ENCODE peak calls at places on chromosomes 1 and 21, in nine cellular contexts. T is H4; G is IMR-90; P is CD8-positive, alpha-beta T cell; L is NCI-H226; S is activated T-helper 1 cell treated with Interleukin-2 at 50 U/mL for 16 hours; D is AG09319; C is WTC11; N is HTR-8/SVneo. A is an unnamed sample.

GRCh38 chr1:246930830-246931548 is 759 bp downstream of the AHCTF1 start:
- DNase-seq in L (peak), G (peak), P (peak), S (peak), D (peak), T (peak), N (peak), C (peak), A (peak)

GRCh38 chr1:54962612-54963395 is 17.6 kb upstream of the TMEM61 start:
- DNase-seq in D (no peak), S (no peak), L (no peak), N (no peak), P (no peak), G (no peak), T (no peak), C (no peak), A (no peak)

GRCh38 chr21:15514073-15514946 is 215.5 kb upstream of the USP25 start:
- DNase-seq in C (no peak), G (no peak), N (no peak), T (no peak), P (peak), S (peak), D (no peak), L (no peak), A (no peak)

GRCh38 chr1:7899741-7900140 is 40.9 kb downstream of the TNFRSF9 start:
- DNase-seq in T (peak), P (no peak), C (no peak), G (peak), S (no peak), D (no peak), N (no peak), L (no peak), A (no peak)

GRCh38 chr1:60847855-60848582 is 234.3 kb upstream of the NFIA start:
- DNase-seq in P (no peak), S (no peak), L (no peak), G (no peak), N (no peak), D (no peak), T (no peak), C (no peak), A (no peak)

GRCh38 chr1:8395433-8395866 is 77.5 kb downstream of the SLC45A1 start:
- DNase-seq in L (no peak), D (no peak), S (no peak), N (no peak), T (no peak), P (peak), C (no peak), G (no peak), A (no peak)

GRCh38 chr1:59767119-59767518 is 47.6 kb upstream of the HOOK1 start:
- DNase-seq in T (no peak), C (no peak), S (no peak), P (no peak), N (no peak), G (no peak), D (no peak), L (no peak), A (no peak)

GRCh38 chr1:32933742-32934322 is 30.8 kb downstream of the RNF19B start:
- DNase-seq in N (peak), C (no peak), L (peak), T (peak), S (no peak), G (peak), D (no peak), P (no peak), A (no peak)

GRCh38 chr21:25806053-25806452 is 71.3 kb downstream of the GABPA start:
- DNase-seq in C (no peak), P (no peak), N (no peak), D (no peak), T (no peak), G (no peak), L (no peak), S (no peak), A (no peak)

GRCh38 chr1:210218047-210218446 is 14.5 kb upstream of the SERTAD4 start:
- DNase-seq in D (no peak), L (no peak), G (peak), P (no peak), C (no peak), T (no peak), S (no peak), N (no peak), A (no peak)

GRCh38 chr1:203663294-203663693 is 36.7 kb downstream of the ATP2B4 start:
- DNase-seq in S (no peak), N (peak), T (peak), P (no peak), L (peak), C (no peak), D (no peak), G (peak), A (no peak)

GRCh38 chr21:45632897-45633260 is 10.6 kb upstream of the PCBP3 start:
- DNase-seq in P (no peak), L (no peak), S (no peak), T (no peak), C (no peak), D (no peak), N (no peak), G (no peak), A (no peak)

GRCh38 chr1:33256701-33257387 is 552 bp downstream of the ZNF362 start:
- DNase-seq in T (peak), D (peak), C (peak), N (no peak), G (peak), L (peak), P (peak), S (peak), A (peak)

GRCh38 chr21:34875830-34876229 is 173.3 kb downstream of the RUNX1 start:
- DNase-seq in T (no peak), G (peak), N (no peak), L (no peak), P (no peak), C (no peak), D (no peak), S (no peak), A (no peak)

GRCh38 chr1:228514421-228514820 is 27.2 kb downstream of the RNF187 start:
- DNase-seq in S (no peak), C (no peak), L (no peak), P (no peak), T (no peak), G (no peak), N (no peak), D (no peak), A (no peak)

GRCh38 chr1:50605186-50605875 is 182.1 kb upstream of the DMRTA2 start:
- DNase-seq in S (no peak), L (peak), N (peak), D (peak), P (no peak), C (peak), G (peak), T (peak), A (no peak)

GRCh38 chr1:204162498-204163074 is 3.6 kb downstream of the REN start:
- DNase-seq in L (peak), D (peak), C (peak), N (peak), P (peak), G (peak), T (peak), S (peak), A (no peak)

GRCh38 chr1:219324171-219324570 is 150.5 kb downstream of the LYPLAL1 start:
- DNase-seq in N (no peak), S (no peak), T (no peak), G (no peak), P (no peak), L (no peak), C (no peak), D (no peak), A (no peak)

A was measured in brain pericyte.